ENCODE peak calls at places on chromosomes 5 and 9, in four cellular contexts. W, A, L and B are unnamed samples.
A peak's percentile ranks its signal among the peaks of the same experiment; 100 is the strongest.

GRCh38 chr9:130310456-130310855 is 44.9 kb downstream of the HMCN2 start:
- DNase-seq in L (no peak), W (no peak), A (peak; percentile 34), B (no peak)

GRCh38 chr5:115068239-115069086 is 101.2 kb downstream of the TRIM36 start:
- DNase-seq in W (no peak), A (no peak), L (no peak), B (no peak)

GRCh38 chr9:613771-614347 is 227.6 kb upstream of the DMRT1 start:
- DNase-seq in A (peak; percentile 87), L (no peak), W (peak; percentile 27), B (peak; percentile 79)

GRCh38 chr5:132774896-132775295 is 2.1 kb downstream of the SEPTIN8 start:
- DNase-seq in L (no peak), W (no peak), A (no peak), B (no peak)

GRCh38 chr5:78972654-78973428 is 12.3 kb downstream of the ARSB start:
- DNase-seq in W (no peak), L (peak; percentile 57), A (no peak), B (no peak)

GRCh38 chr5:65914644-65915196 is 11.7 kb upstream of the ERBIN start:
- DNase-seq in L (no peak), A (no peak), W (no peak), B (no peak)

GRCh38 chr5:87231037-87231808 is 36.5 kb upstream of the RASA1 start:
- DNase-seq in L (no peak), W (no peak), A (no peak), B (no peak)

GRCh38 chr9:105178106-105178505 is 66.3 kb upstream of the SLC44A1 start:
- DNase-seq in L (no peak), A (no peak), W (no peak), B (no peak)

GRCh38 chr9:91902465-91903125 is 47.4 kb downstream of the ROR2 start:
- DNase-seq in L (no peak), W (no peak), A (no peak), B (no peak)

GRCh38 chr9:1052119-1052907 is 2.2 kb downstream of the DMRT2 start:
- DNase-seq in L (no peak), W (no peak), A (peak; percentile 56), B (no peak)

GRCh38 chr5:122140900-122141299 is 11.6 kb downstream of the ZNF474 start:
- DNase-seq in A (no peak), W (no peak), L (no peak), B (no peak)

GRCh38 chr9:35675732-35676392 is 2.1 kb downstream of the CA9 start:
- DNase-seq in W (no peak), A (peak; percentile 66), L (peak; percentile 23), B (no peak)

GRCh38 chr9:16413509-16414016 is 456.9 kb downstream of the BNC2 start:
- DNase-seq in W (no peak), A (no peak), L (no peak), B (no peak)

GRCh38 chr9:35658894-35659220 is 765 bp downstream of the CCDC107 start:
- DNase-seq in A (peak; percentile 76), L (peak; percentile 18), W (no peak), B (no peak)

GRCh38 chr9:135075234-135076142 is 12.0 kb upstream of the OLFM1 start:
- DNase-seq in W (no peak), A (peak; percentile 78), L (no peak), B (no peak)

GRCh38 chr5:143635146-143635752 is 176.7 kb upstream of the HMHB1 start:
- DNase-seq in A (no peak), W (no peak), L (no peak), B (no peak)

GRCh38 chr9:108727580-108728056 is 128.2 kb downstream of the ACTL7B start:
- DNase-seq in A (no peak), L (no peak), W (no peak), B (no peak)

GRCh38 chr9:137436761-137437600 is 4.2 kb downstream of the ENTPD8 start:
- DNase-seq in L (no peak), A (peak; percentile 23), W (no peak), B (peak; percentile 82)

GRCh38 chr9:21871256-21871975 is 69.0 kb downstream of the MTAP start:
- DNase-seq in L (no peak), W (no peak), A (no peak), B (no peak)

GRCh38 chr5:178207183-178207916 is 3.0 kb downstream of the HNRNPAB start:
- DNase-seq in A (no peak), L (no peak), W (no peak), B (peak; percentile 46)

GRCh38 chr5:14942212-14942611 is 70.6 kb upstream of the ANKH start:
- DNase-seq in W (no peak), L (no peak), A (no peak), B (no peak)

GRCh38 chr5:148620696-148621095 is 33.6 kb downstream of the HTR4 start:
- DNase-seq in A (no peak), W (no peak), L (no peak), B (no peak)

GRCh38 chr5:44536650-44537260 is 147.5 kb upstream of the FGF10 start:
- DNase-seq in L (peak; percentile 7), W (no peak), A (no peak), B (peak; percentile 18)

GRCh38 chr5:38825494-38825893 is 20.3 kb upstream of the OSMR start:
- DNase-seq in W (no peak), L (no peak), A (no peak), B (no peak)

GRCh38 chr5:170632985-170633234 is 129.1 kb downstream of the KCNIP1 start:
- DNase-seq in W (peak; percentile 31), L (peak; percentile 29), A (peak; percentile 74), B (peak; percentile 84)